ENCODE peak calls at places on chromosomes 7 and 10, in eight cellular contexts. One of them, this sample, is unnamed.
A peak's percentile ranks its signal among the peaks of the same experiment; 100 is the strongest.

GRCh38 chr7:66013938-66014337 is 31.9 kb upstream of the GUSB start:
- DNase-seq in esophagus muscularis mucosa: no peak
- DNase-seq in OCI-LY7: peak; percentile 27
- DNase-seq in cardiac muscle cell: peak; percentile 55
- DNase-seq in upper lobe of right lung: peak; percentile 68
- DNase-seq in effector memory CD4-positive, alpha-beta T cell: no peak
- DNase-seq in breast epithelium: no peak
- DNase-seq in body of pancreas: peak; percentile 25
- DNase-seq in this sample: peak; percentile 9

GRCh38 chr7:48004598-48004997 is 24.3 kb downstream of the SUN3 start:
- DNase-seq in effector memory CD4-positive, alpha-beta T cell: no peak
- DNase-seq in esophagus muscularis mucosa: no peak
- DNase-seq in OCI-LY7: peak; percentile 74
- DNase-seq in breast epithelium: no peak
- DNase-seq in body of pancreas: no peak
- DNase-seq in upper lobe of right lung: no peak
- DNase-seq in cardiac muscle cell: no peak
- DNase-seq in this sample: no peak

GRCh38 chr7:111429781-111430180 is 132.5 kb downstream of the IMMP2L start:
- DNase-seq in cardiac muscle cell: no peak
- DNase-seq in effector memory CD4-positive, alpha-beta T cell: no peak
- DNase-seq in body of pancreas: no peak
- DNase-seq in esophagus muscularis mucosa: no peak
- DNase-seq in breast epithelium: no peak
- DNase-seq in OCI-LY7: no peak
- DNase-seq in upper lobe of right lung: no peak
- DNase-seq in this sample: no peak

GRCh38 chr10:131436467-131436866 is 124.9 kb upstream of the TCERG1L start:
- DNase-seq in cardiac muscle cell: no peak
- DNase-seq in breast epithelium: no peak
- DNase-seq in upper lobe of right lung: no peak
- DNase-seq in body of pancreas: no peak
- DNase-seq in effector memory CD4-positive, alpha-beta T cell: no peak
- DNase-seq in OCI-LY7: no peak
- DNase-seq in esophagus muscularis mucosa: no peak
- DNase-seq in this sample: no peak

GRCh38 chr10:126839094-126839761 is 66.0 kb upstream of the DOCK1 start:
- DNase-seq in effector memory CD4-positive, alpha-beta T cell: no peak
- DNase-seq in OCI-LY7: no peak
- DNase-seq in body of pancreas: peak; percentile 92
- DNase-seq in upper lobe of right lung: no peak
- DNase-seq in cardiac muscle cell: no peak
- DNase-seq in breast epithelium: peak; percentile 24
- DNase-seq in esophagus muscularis mucosa: no peak
- DNase-seq in this sample: no peak

GRCh38 chr10:78283069-78283682 is 249.5 kb downstream of the RPS24 start:
- DNase-seq in body of pancreas: no peak
- DNase-seq in effector memory CD4-positive, alpha-beta T cell: no peak
- DNase-seq in breast epithelium: no peak
- DNase-seq in esophagus muscularis mucosa: no peak
- DNase-seq in cardiac muscle cell: no peak
- DNase-seq in upper lobe of right lung: no peak
- DNase-seq in OCI-LY7: no peak
- DNase-seq in this sample: no peak

GRCh38 chr10:86708783-86709778 is 40.8 kb downstream of the LDB3 start:
- DNase-seq in effector memory CD4-positive, alpha-beta T cell: no peak
- DNase-seq in breast epithelium: no peak
- DNase-seq in esophagus muscularis mucosa: no peak
- DNase-seq in body of pancreas: no peak
- DNase-seq in cardiac muscle cell: no peak
- DNase-seq in upper lobe of right lung: no peak
- DNase-seq in OCI-LY7: no peak
- DNase-seq in this sample: no peak

GRCh38 chr7:47446871-47447466 is 134.9 kb downstream of the TNS3 start:
- DNase-seq in esophagus muscularis mucosa: no peak
- DNase-seq in effector memory CD4-positive, alpha-beta T cell: no peak
- DNase-seq in upper lobe of right lung: peak; percentile 2
- DNase-seq in body of pancreas: no peak
- DNase-seq in OCI-LY7: no peak
- DNase-seq in cardiac muscle cell: no peak
- DNase-seq in breast epithelium: no peak
- DNase-seq in this sample: no peak

GRCh38 chr10:88110355-88110754 is 246.9 kb downstream of the PTEN start:
- DNase-seq in effector memory CD4-positive, alpha-beta T cell: no peak
- DNase-seq in body of pancreas: no peak
- DNase-seq in breast epithelium: no peak
- DNase-seq in esophagus muscularis mucosa: peak; percentile 45
- DNase-seq in upper lobe of right lung: no peak
- DNase-seq in OCI-LY7: no peak
- DNase-seq in cardiac muscle cell: no peak
- DNase-seq in this sample: no peak

GRCh38 chr10:77247076-77247561 is 390.5 kb downstream of the KCNMA1 start:
- DNase-seq in upper lobe of right lung: no peak
- DNase-seq in esophagus muscularis mucosa: no peak
- DNase-seq in body of pancreas: no peak
- DNase-seq in effector memory CD4-positive, alpha-beta T cell: no peak
- DNase-seq in OCI-LY7: no peak
- DNase-seq in breast epithelium: no peak
- DNase-seq in cardiac muscle cell: no peak
- DNase-seq in this sample: no peak

GRCh38 chr10:93198401-93199175 is 124.9 kb downstream of the CYP26A1 start:
- DNase-seq in OCI-LY7: no peak
- DNase-seq in body of pancreas: no peak
- DNase-seq in upper lobe of right lung: no peak
- DNase-seq in breast epithelium: no peak
- DNase-seq in esophagus muscularis mucosa: peak; percentile 78
- DNase-seq in cardiac muscle cell: peak; percentile 22
- DNase-seq in effector memory CD4-positive, alpha-beta T cell: no peak
- DNase-seq in this sample: no peak

GRCh38 chr10:95475003-95475383 is 86.2 kb downstream of the SORBS1 start:
- DNase-seq in cardiac muscle cell: no peak
- DNase-seq in effector memory CD4-positive, alpha-beta T cell: no peak
- DNase-seq in OCI-LY7: no peak
- DNase-seq in body of pancreas: no peak
- DNase-seq in esophagus muscularis mucosa: no peak
- DNase-seq in upper lobe of right lung: no peak
- DNase-seq in breast epithelium: no peak
- DNase-seq in this sample: no peak

GRCh38 chr7:155811560-155811894 is 736 bp downstream of the SHH start:
- DNase-seq in body of pancreas: no peak
- DNase-seq in effector memory CD4-positive, alpha-beta T cell: no peak
- DNase-seq in OCI-LY7: no peak
- DNase-seq in cardiac muscle cell: no peak
- DNase-seq in esophagus muscularis mucosa: no peak
- DNase-seq in upper lobe of right lung: peak; percentile 68
- DNase-seq in breast epithelium: no peak
- DNase-seq in this sample: no peak

GRCh38 chr10:128310966-128311658 is 184.9 kb upstream of the MKI67 start:
- DNase-seq in effector memory CD4-positive, alpha-beta T cell: no peak
- DNase-seq in body of pancreas: no peak
- DNase-seq in OCI-LY7: no peak
- DNase-seq in cardiac muscle cell: no peak
- DNase-seq in upper lobe of right lung: no peak
- DNase-seq in esophagus muscularis mucosa: no peak
- DNase-seq in breast epithelium: no peak
- DNase-seq in this sample: no peak

GRCh38 chr10:4250497-4250887 is 465.5 kb upstream of the KLF6 start:
- DNase-seq in OCI-LY7: no peak
- DNase-seq in cardiac muscle cell: no peak
- DNase-seq in breast epithelium: no peak
- DNase-seq in esophagus muscularis mucosa: no peak
- DNase-seq in upper lobe of right lung: no peak
- DNase-seq in effector memory CD4-positive, alpha-beta T cell: no peak
- DNase-seq in body of pancreas: no peak
- DNase-seq in this sample: no peak

GRCh38 chr7:86788948-86789347 is 145.2 kb downstream of the GRM3 start:
- DNase-seq in cardiac muscle cell: no peak
- DNase-seq in upper lobe of right lung: no peak
- DNase-seq in effector memory CD4-positive, alpha-beta T cell: no peak
- DNase-seq in body of pancreas: no peak
- DNase-seq in OCI-LY7: no peak
- DNase-seq in breast epithelium: no peak
- DNase-seq in esophagus muscularis mucosa: no peak
- DNase-seq in this sample: no peak

GRCh38 chr7:141045842-141046630 is 27.8 kb upstream of the TMEM178B start:
- DNase-seq in breast epithelium: no peak
- DNase-seq in OCI-LY7: no peak
- DNase-seq in upper lobe of right lung: no peak
- DNase-seq in esophagus muscularis mucosa: no peak
- DNase-seq in cardiac muscle cell: no peak
- DNase-seq in body of pancreas: no peak
- DNase-seq in effector memory CD4-positive, alpha-beta T cell: no peak
- DNase-seq in this sample: no peak

GRCh38 chr7:17690030-17690429 is 250.3 kb downstream of the SNX13 start:
- DNase-seq in esophagus muscularis mucosa: no peak
- DNase-seq in breast epithelium: no peak
- DNase-seq in body of pancreas: no peak
- DNase-seq in upper lobe of right lung: no peak
- DNase-seq in OCI-LY7: no peak
- DNase-seq in effector memory CD4-positive, alpha-beta T cell: no peak
- DNase-seq in cardiac muscle cell: no peak
- DNase-seq in this sample: no peak

GRCh38 chr7:37510043-37510634 is 61.5 kb upstream of the ELMO1 start:
- DNase-seq in esophagus muscularis mucosa: no peak
- DNase-seq in body of pancreas: no peak
- DNase-seq in OCI-LY7: peak; percentile 6
- DNase-seq in cardiac muscle cell: peak; percentile 31
- DNase-seq in breast epithelium: no peak
- DNase-seq in effector memory CD4-positive, alpha-beta T cell: no peak
- DNase-seq in upper lobe of right lung: no peak
- DNase-seq in this sample: peak; percentile 9

GRCh38 chr7:7236041-7236440 is 53.7 kb downstream of the C1GALT1 start:
- DNase-seq in esophagus muscularis mucosa: no peak
- DNase-seq in body of pancreas: no peak
- DNase-seq in upper lobe of right lung: no peak
- DNase-seq in cardiac muscle cell: no peak
- DNase-seq in OCI-LY7: no peak
- DNase-seq in effector memory CD4-positive, alpha-beta T cell: no peak
- DNase-seq in breast epithelium: no peak
- DNase-seq in this sample: no peak

DNA sequence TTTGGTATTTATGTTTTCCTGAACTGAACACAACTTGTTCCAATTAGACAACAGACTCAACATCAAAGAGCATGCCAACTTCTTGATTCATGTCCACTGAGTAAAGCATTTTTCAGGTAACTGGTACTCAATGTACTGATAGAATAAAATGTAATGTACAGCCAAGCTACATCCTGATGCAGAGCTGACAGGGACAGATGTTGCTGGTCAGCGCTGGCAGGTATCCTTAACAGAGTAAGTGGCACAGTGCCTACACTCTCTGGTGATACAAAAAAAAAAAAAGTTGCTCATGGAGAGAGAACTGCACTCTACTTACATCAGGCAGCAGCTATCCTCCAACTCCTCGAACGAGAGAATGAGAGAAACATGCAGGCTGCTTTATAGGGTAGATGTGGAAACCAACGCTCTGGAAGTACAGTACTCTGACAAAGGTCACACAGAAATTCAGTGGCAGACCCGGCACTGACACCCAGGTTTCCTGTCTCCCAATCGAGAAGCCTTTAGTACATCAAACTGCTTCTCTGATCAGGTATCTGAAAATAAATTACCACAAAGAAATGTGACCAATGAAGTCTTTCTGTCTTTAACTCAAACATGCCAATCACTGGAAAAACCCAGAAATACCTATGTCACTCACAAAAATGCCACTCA is 4.6 kb downstream of the ITGB1 start:
- DNase-seq in upper lobe of right lung: no peak
- DNase-seq in effector memory CD4-positive, alpha-beta T cell: no peak
- DNase-seq in OCI-LY7: no peak
- DNase-seq in esophagus muscularis mucosa: no peak
- DNase-seq in cardiac muscle cell: no peak
- DNase-seq in body of pancreas: peak; percentile 40
- DNase-seq in breast epithelium: no peak
- DNase-seq in this sample: no peak
- H3K4me3 ChIP-seq in upper lobe of right lung: peak overlapping the region; percentile 7
- H3K4me3 ChIP-seq in effector memory CD4-positive, alpha-beta T cell: peak overlapping the region; percentile 93
- H3K4me3 ChIP-seq in OCI-LY7: peak overlapping the region; percentile 94
- H3K4me3 ChIP-seq in esophagus muscularis mucosa: peak overlapping the region; percentile 99
- H3K4me3 ChIP-seq in cardiac muscle cell: no peak overlapping the region
- H3K4me3 ChIP-seq in body of pancreas: no peak overlapping the region
- H3K4me3 ChIP-seq in breast epithelium: no peak overlapping the region
- H3K4me3 ChIP-seq in this sample: no peak overlapping the region

GRCh38 chr7:5349005-5349380 is 66.2 kb downstream of the SLC29A4 start:
- DNase-seq in breast epithelium: no peak
- DNase-seq in upper lobe of right lung: no peak
- DNase-seq in body of pancreas: no peak
- DNase-seq in esophagus muscularis mucosa: no peak
- DNase-seq in OCI-LY7: no peak
- DNase-seq in effector memory CD4-positive, alpha-beta T cell: no peak
- DNase-seq in cardiac muscle cell: no peak
- DNase-seq in this sample: no peak
- H3K4me1 ChIP-seq in breast epithelium: no peaks in the 10 kb centered on the region
- H3K4me1 ChIP-seq in upper lobe of right lung: no peaks in the 10 kb centered on the region
- H3K4me1 ChIP-seq in body of pancreas: no peaks in the 10 kb centered on the region
- H3K4me1 ChIP-seq in esophagus muscularis mucosa: peaks cover 62% of the 10 kb centered on the region
- H3K4me1 ChIP-seq in OCI-LY7: no peaks in the 10 kb centered on the region
- H3K4me1 ChIP-seq in effector memory CD4-positive, alpha-beta T cell: no peaks in the 10 kb centered on the region
- H3K4me1 ChIP-seq in cardiac muscle cell: peaks cover 22% of the 10 kb centered on the region
- H3K4me1 ChIP-seq in this sample: no peaks in the 10 kb centered on the region

DNA sequence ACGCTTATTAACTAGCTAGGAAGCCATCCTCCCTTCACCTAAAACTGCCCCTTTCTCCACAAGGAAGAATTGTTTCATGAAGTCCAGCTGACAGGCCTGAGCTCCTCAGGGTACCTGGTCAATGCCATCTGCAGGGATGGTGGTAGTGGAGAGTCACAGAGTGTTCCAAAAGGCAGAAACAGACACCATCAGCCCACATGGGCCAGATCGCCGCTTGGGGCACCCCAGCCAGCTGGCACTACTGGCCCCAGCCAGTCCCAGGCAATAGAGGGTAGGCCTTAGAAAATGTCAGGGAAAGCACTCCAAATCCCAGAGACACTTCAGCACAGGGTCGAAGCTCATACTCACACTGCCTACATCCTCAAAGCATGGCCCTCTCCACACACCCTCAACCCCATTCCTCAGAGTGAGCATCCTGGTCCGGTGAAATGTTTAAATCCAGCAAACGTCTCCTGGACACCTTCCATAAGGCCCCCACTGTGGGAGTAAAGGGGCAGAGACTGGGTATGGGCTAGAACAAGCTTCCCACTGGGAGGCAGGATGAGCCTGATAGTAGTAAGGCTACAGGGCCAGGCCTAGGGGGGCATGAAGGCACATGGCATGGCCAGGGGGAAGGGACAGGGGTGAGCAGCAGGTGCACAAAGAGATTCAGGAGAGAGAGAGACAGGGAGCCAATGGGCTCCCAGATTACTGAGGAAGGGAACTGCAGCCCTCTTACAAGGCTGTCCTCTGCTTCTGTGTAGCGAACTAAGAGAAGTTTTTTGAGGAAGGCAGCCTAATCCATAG is 1.9 kb downstream of the LRRC20 start:
- DNase-seq in effector memory CD4-positive, alpha-beta T cell: no peak
- DNase-seq in cardiac muscle cell: no peak
- DNase-seq in OCI-LY7: no peak
- DNase-seq in breast epithelium: no peak
- DNase-seq in body of pancreas: no peak
- DNase-seq in esophagus muscularis mucosa: no peak
- DNase-seq in upper lobe of right lung: no peak
- DNase-seq in this sample: no peak
- H3K4me3 ChIP-seq in effector memory CD4-positive, alpha-beta T cell: no peak overlapping the region
- H3K4me3 ChIP-seq in cardiac muscle cell: no peak overlapping the region
- H3K4me3 ChIP-seq in OCI-LY7: no peak overlapping the region
- H3K4me3 ChIP-seq in breast epithelium: no peak overlapping the region
- H3K4me3 ChIP-seq in body of pancreas: no peak overlapping the region
- H3K4me3 ChIP-seq in esophagus muscularis mucosa: no peak overlapping the region
- H3K4me3 ChIP-seq in upper lobe of right lung: no peak overlapping the region
- H3K4me3 ChIP-seq in this sample: no peak overlapping the region

GRCh38 chr7:135939268-135939667 is 37.9 kb downstream of the MTPN start:
- DNase-seq in OCI-LY7: no peak
- DNase-seq in effector memory CD4-positive, alpha-beta T cell: no peak
- DNase-seq in cardiac muscle cell: peak; percentile 34
- DNase-seq in body of pancreas: no peak
- DNase-seq in breast epithelium: no peak
- DNase-seq in upper lobe of right lung: no peak
- DNase-seq in esophagus muscularis mucosa: no peak
- DNase-seq in this sample: no peak
- H3K4me1 ChIP-seq in OCI-LY7: peaks cover 28% of the 10 kb centered on the region
- H3K4me1 ChIP-seq in effector memory CD4-positive, alpha-beta T cell: peaks cover 19% of the 10 kb centered on the region
- H3K4me1 ChIP-seq in cardiac muscle cell: peaks cover 86% of the 10 kb centered on the region
- H3K4me1 ChIP-seq in body of pancreas: peaks cover 16% of the 10 kb centered on the region
- H3K4me1 ChIP-seq in breast epithelium: no peaks in the 10 kb centered on the region
- H3K4me1 ChIP-seq in upper lobe of right lung: no peaks in the 10 kb centered on the region
- H3K4me1 ChIP-seq in esophagus muscularis mucosa: peaks cover 20% of the 10 kb centered on the region
- H3K4me1 ChIP-seq in this sample: peaks cover 9% of the 10 kb centered on the region